ENCODE peak calls at places on chromosome 1, in four cellular contexts. A is K562, G is HepG2, O is GM12878. X is an unnamed sample.

GRCh38 chr1:113809651-113810602 is 2.3 kb downstream of the RSBN1 start:
- DNase-seq in A (no peak), G (peak), O (no peak), X (no peak)

GRCh38 chr1:19990703-19991102 is 11.3 kb upstream of the PLA2G2A start:
- DNase-seq in A (no peak), G (no peak), O (no peak), X (no peak)

GRCh38 chr1:9346566-9346965 is 53.9 kb downstream of the SPSB1 start:
- DNase-seq in O (no peak), G (no peak), A (no peak), X (no peak)

GRCh38 chr1:114725230-114725629 is 8.7 kb upstream of the NRAS start:
- DNase-seq in G (no peak), O (no peak), A (no peak), X (no peak)

GRCh38 chr1:157504646-157505045 is 47.7 kb downstream of the FCRL5 start:
- DNase-seq in O (no peak), G (no peak), A (no peak), X (no peak)

GRCh38 chr1:55869050-55869449 is 653.9 kb upstream of the USP24 start:
- DNase-seq in A (no peak), O (no peak), G (no peak), X (no peak)

GRCh38 chr1:59061876-59062275 is 235.0 kb upstream of the FGGY start:
- DNase-seq in G (no peak), A (no peak), O (no peak), X (no peak)

GRCh38 chr1:227923353-227924167 is 24.2 kb downstream of the WNT9A start:
- DNase-seq in A (no peak), O (no peak), G (no peak), X (no peak)

GRCh38 chr1:119475866-119476439 is 31.1 kb upstream of the HSD3B1 start:
- DNase-seq in G (peak), A (peak), O (no peak), X (peak)

GRCh38 chr1:209155556-209155955 is 428.0 kb upstream of the CAMK1G start:
- DNase-seq in G (no peak), A (no peak), O (no peak), X (no peak)
- TF ChIP-seq MYC in G (no peak), A (no peak), O (no peak), X (no peak)

GRCh38 chr1:91714867-91715381 is 171.0 kb downstream of the TGFBR3 start:
- DNase-seq in A (no peak), O (no peak), G (no peak), X (no peak)

GRCh38 chr1:91711504-91712247 is 174.3 kb downstream of the TGFBR3 start:
- DNase-seq in A (no peak), G (no peak), O (no peak), X (no peak)

GRCh38 chr1:91710261-91710660 is 175.7 kb downstream of the TGFBR3 start:
- DNase-seq in O (no peak), G (no peak), A (no peak), X (no peak)

GRCh38 chr1:91712393-91712792 is 173.6 kb downstream of the TGFBR3 start:
- DNase-seq in A (no peak), O (no peak), G (no peak), X (no peak)

DNA sequence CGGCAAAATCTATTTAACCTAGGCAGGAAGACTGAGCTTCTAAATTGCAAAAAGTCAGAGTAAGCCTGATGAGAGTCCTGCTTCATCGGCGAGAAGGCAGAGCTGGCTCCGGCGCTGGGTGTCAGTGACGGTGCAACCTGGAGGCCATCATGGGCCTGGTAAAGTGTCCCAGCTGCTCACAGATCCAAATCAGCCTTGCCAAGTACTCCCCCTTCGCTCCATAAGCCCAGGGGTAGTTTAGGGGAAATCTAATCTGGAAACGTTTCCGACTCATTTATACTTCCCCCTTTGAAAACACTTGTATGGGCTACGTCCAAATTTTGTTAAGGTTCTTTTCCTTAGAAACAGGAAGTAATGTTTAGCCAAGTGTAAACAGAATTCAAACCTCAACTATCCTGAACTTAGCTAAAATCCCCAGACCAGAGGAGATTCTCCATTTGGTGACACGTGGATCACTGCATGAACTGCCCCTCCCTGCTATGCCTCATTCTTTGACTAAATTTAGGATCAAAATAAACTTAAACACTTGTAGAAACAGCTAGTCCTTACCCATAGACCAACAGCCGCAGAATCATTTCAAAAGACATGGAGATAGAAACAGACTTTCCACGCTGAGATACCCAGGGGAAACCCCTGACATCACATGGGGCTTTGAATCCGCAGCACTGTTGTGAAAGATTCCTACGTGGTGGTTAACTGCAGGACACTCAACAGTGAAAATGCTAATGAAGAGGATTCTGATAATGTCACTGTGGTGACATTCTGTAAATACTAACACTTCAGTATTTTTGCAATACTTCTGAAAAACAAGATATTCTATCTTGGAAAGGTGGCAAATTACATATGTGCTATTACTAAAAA is 172.7 kb downstream of the TGFBR3 start:
- DNase-seq in O (peak), A (no peak), G (no peak), X (no peak)
- TF ChIP-seq RAD21 in O (peak), A (no peak), G (no peak), X (no peak)

DNA sequence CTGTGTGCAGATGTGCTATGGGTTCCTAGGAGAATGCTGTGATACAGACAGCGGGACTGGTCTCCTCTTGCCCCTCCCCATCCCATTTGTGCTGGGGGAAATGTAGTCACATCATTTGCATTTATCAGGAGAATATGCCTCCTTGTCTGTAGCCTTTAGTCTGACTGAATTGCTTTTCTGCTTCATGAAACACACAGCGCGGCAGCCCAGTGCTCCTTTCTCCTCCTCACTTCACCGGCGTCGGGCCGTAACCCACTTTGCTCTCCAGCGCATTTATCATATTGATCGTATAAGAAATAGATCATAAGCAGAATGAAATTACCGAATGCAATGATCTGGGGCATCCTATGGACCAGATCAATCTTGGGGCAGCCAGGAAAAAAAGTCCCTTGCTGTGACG is 23.7 kb upstream of the PLXNA2 start:
- DNase-seq in G (no peak), A (no peak), O (no peak), X (no peak)
- TF ChIP-seq MYC in G (no peak), A (no peak), O (no peak), X (no peak)

DNA sequence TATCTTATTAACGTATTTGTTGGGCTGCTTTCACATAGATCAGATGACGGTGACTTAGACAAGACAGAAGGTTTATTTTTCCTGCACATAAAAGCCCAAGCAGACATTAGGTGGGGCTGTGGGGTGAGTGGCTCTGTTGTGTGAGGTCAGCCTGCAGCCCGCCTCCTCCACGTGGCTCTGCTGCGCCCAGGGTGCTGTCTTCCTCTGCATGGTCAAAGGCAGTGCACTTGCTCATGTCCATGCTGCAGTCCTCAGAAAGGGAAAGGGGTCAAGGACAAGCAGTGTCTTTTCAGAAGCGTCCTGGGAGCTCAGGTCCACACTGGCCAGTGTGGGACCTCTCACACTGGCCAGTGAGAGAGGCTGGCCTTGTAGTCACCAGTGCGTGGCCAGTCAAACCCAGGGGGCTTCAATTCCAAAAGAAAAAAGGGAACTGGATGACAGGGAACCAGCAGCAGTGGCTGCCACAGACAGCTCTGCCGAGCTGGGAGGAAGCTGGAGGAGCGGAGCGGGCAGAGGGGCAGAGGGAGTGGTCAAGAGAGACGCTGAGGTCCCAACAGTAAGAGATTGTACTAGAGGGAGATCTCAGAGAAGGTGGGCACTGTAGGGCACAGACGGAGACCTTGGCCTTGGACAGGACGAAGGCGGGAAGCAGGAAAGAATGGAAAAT is 35.9 kb upstream of the SLC45A1 start:
- DNase-seq in G (peak), O (no peak), A (no peak), X (no peak)
- TF ChIP-seq RAD21 in G (no peak), O (no peak), A (no peak), X (no peak)

GRCh38 chr1:170357750-170358149 is 174.2 kb upstream of the GORAB start:
- DNase-seq in O (no peak), G (no peak), A (no peak), X (no peak)
- TF ChIP-seq MYC in O (no peak), G (no peak), A (no peak), X (no peak)

GRCh38 chr1:117060441-117061317 is 553 bp downstream of the TTF2 start:
- DNase-seq in A (peak), G (peak), O (peak), X (peak)
- TF ChIP-seq RAD21 in A (no peak), G (no peak), O (no peak), X (no peak)

DNA sequence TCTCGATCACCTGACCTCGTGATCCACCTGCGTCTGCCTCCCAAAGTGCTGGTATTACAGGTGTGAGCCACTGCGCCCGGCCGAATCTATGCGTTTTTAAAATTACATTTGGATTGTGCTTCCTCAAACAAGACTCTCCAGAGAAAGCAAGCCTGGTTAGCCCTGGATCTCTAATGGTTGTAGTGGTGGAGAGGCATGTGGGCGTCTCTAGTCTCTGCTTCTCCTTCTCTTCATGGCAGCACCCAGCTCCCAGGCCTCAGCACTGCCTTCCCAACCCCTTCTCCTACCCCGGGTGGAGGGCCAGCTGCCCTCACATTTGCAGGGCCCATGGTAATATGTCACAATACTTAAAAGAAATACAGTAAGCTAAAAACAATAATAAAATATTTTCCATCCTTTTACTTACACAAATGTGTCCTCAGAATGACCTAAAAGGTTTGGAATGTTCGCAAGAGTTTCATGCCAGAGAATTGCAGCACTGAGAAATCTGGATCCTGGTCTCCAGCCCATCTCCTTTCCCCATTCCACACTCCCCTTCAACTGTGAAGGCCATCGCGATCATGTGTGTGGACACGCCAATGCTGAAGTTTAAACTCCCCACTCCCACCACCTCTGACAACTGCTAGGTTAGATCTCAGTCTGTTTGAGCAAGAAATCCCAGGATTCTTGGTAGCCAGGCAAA is 7.0 kb downstream of the OR14I1 start:
- DNase-seq in A (no peak), O (no peak), G (no peak), X (no peak)
- TF ChIP-seq MYC in A (no peak), O (no peak), G (no peak), X (no peak)

GRCh38 chr1:67939176-67939751 is 106.0 kb upstream of the GNG12 start:
- DNase-seq in O (no peak), A (no peak), G (no peak), X (no peak)

GRCh38 chr1:67935560-67935959 is 102.3 kb upstream of the GNG12 start:
- DNase-seq in G (no peak), A (no peak), O (no peak), X (no peak)

GRCh38 chr1:67937651-67938050 is 104.4 kb upstream of the GNG12 start:
- DNase-seq in G (no peak), A (no peak), O (no peak), X (no peak)

GRCh38 chr1:67939942-67940341 is 106.7 kb upstream of the GNG12 start:
- DNase-seq in G (no peak), A (no peak), O (no peak), X (no peak)

GRCh38 chr1:67937010-67937409 is 103.7 kb upstream of the GNG12 start:
- DNase-seq in O (no peak), A (no peak), G (no peak), X (no peak)
- TF ChIP-seq RAD21 in O (no peak), A (no peak), G (no peak), X (no peak)

DNA sequence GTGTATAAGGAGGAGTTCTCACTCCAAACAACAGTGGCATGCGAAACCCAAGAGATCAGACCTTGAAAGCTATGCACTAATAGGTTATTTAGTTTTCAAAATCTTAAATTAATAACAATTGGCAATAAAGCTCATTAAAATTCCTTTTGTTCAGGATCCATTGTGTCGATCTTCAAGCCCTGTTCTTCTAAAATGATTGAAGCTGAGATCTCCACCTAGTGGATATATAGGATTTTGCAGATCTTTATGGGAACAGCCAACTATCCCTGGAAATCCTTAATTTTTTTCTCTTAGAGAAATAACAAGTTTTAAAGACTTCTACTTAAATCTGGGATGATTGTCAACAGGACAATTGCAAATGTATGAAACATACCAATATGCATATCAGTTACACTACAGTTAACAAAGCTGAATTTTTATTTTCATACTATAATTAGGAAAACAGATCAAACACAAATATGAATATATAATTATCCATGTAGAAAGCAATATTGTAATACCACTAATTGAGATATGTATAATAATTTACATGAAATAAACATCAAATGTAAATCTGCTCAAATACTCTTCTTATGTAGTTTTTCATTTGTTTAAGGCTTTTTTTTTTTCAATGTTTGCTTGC is 43.3 kb downstream of the LRRC53 start:
- DNase-seq in A (peak), G (peak), O (no peak), X (peak)
- TF ChIP-seq MYC in A (no peak), G (no peak), O (no peak), X (no peak)

X was measured in A549.